ENCODE peak calls at places on chromosomes 16 and 17, in eight cellular contexts. L is fibroblast of villous mesenchyme, C is mammary epithelial cell, X is Peyer's patch, G is neural progenitor cell, I is IMR-90, V is SK-N-SH, D is fibroblast of lung. U is an unnamed sample.

GRCh38 chr16:12392585-12393089 is 411.1 kb downstream of the CPPED1 start:
- DNase-seq in C (no peak), V (no peak), I (no peak), X (no peak), G (no peak), L (peak), D (no peak), U (peak)

GRCh38 chr16:18983565-18984424 is at the start of gene TMC7:
- DNase-seq in X (no peak), V (peak), I (peak), D (peak), C (peak), G (peak), L (peak), U (peak)

GRCh38 chr16:2518823-2519710 is 1.1 kb upstream of the AMDHD2 start:
- DNase-seq in I (no peak), X (no peak), L (no peak), G (no peak), C (no peak), D (no peak), V (peak), U (no peak)

GRCh38 chr16:85234310-85235235 is 122.3 kb upstream of the CIBAR2 start:
- DNase-seq in C (no peak), I (peak), V (peak), D (peak), X (no peak), G (peak), L (peak), U (peak)

GRCh38 chr16:17359778-17360177 is 111.0 kb downstream of the XYLT1 start:
- DNase-seq in I (peak), L (no peak), C (peak), G (no peak), V (peak), D (no peak), X (no peak), U (peak)

GRCh38 chr16:1579214-1579613 is 32.7 kb downstream of the IFT140 start:
- DNase-seq in I (no peak), X (no peak), V (no peak), G (no peak), D (no peak), C (no peak), L (no peak), U (no peak)

GRCh38 chr16:27781981-27782880 is 232.3 kb downstream of the KATNIP start:
- DNase-seq in L (no peak), D (no peak), C (no peak), G (no peak), I (no peak), V (no peak), X (no peak), U (no peak)

GRCh38 chr17:8630227-8630801 is at the start of gene MYH10:
- DNase-seq in L (no peak), I (no peak), V (no peak), C (no peak), D (no peak), G (no peak), X (no peak), U (no peak)

GRCh38 chr16:14373406-14373805 is 256.7 kb downstream of the PARN start:
- DNase-seq in G (no peak), L (no peak), I (no peak), D (no peak), V (no peak), C (no peak), X (no peak), U (no peak)

GRCh38 chr17:17416400-17417360 is 60.1 kb upstream of the MED9 start:
- DNase-seq in L (peak), G (no peak), D (peak), V (no peak), I (peak), C (peak), X (no peak), U (peak)

GRCh38 chr17:37650419-37651003 is 7.3 kb upstream of the DDX52 start:
- DNase-seq in D (peak), V (peak), C (peak), X (no peak), L (peak), G (peak), I (peak), U (peak)

GRCh38 chr16:81719993-81720392 is 59.1 kb upstream of the PLCG2 start:
- DNase-seq in G (no peak), L (no peak), X (no peak), I (no peak), D (no peak), V (no peak), C (no peak), U (no peak)

GRCh38 chr17:66354981-66355380 is 52.6 kb downstream of the PRKCA start:
- DNase-seq in L (peak), C (no peak), X (no peak), G (no peak), D (peak), I (peak), V (no peak), U (peak)

GRCh38 chr16:89363621-89364393 is 126.6 kb downstream of the ANKRD11 start:
- DNase-seq in V (peak), X (peak), G (peak), L (peak), D (peak), I (peak), C (peak), U (peak)

GRCh38 chr17:40809721-40810421 is 10.1 kb upstream of the KRT28 start:
- DNase-seq in I (peak), V (no peak), C (no peak), D (no peak), G (no peak), L (no peak), X (no peak), U (no peak)

GRCh38 chr17:8007836-8008235 is 5.4 kb downstream of the GUCY2D start:
- DNase-seq in D (no peak), C (no peak), I (no peak), X (no peak), L (no peak), V (no peak), G (no peak), U (no peak)

GRCh38 chr17:74271902-74272563 is 2.0 kb upstream of the DNAI2 start:
- DNase-seq in D (no peak), G (peak), V (no peak), L (no peak), I (no peak), C (no peak), X (no peak), U (peak)

GRCh38 chr17:39872700-39873099 is 4.7 kb downstream of the ZPBP2 start:
- DNase-seq in L (peak), G (no peak), X (no peak), V (no peak), D (peak), C (peak), I (peak), U (peak)

GRCh38 chr16:56357765-56358322 is 67.5 kb downstream of the AMFR start:
- DNase-seq in V (peak), D (no peak), L (no peak), X (no peak), I (no peak), C (no peak), G (peak), U (no peak)

GRCh38 chr16:24685539-24686432 is 43.7 kb upstream of the TNRC6A start:
- DNase-seq in V (peak), C (peak), L (peak), I (peak), G (peak), D (peak), X (no peak), U (peak)

GRCh38 chr17:16407911-16408588 is 7.3 kb upstream of the TRPV2 start:
- DNase-seq in I (peak), D (peak), G (peak), X (peak), C (peak), L (peak), V (peak), U (peak)

GRCh38 chr16:2471016-2471652 is at the start of gene NTN3:
- DNase-seq in D (no peak), G (peak), C (no peak), L (no peak), V (peak), I (no peak), X (no peak), U (no peak)

GRCh38 chr16:69311533-69312388 is 611 bp downstream of the VPS4A start:
- DNase-seq in L (peak), G (peak), X (peak), C (peak), V (peak), I (no peak), D (peak), U (no peak)

GRCh38 chr16:4659363-4660353 is 33.7 kb upstream of the NUDT16L1 start:
- DNase-seq in C (no peak), L (no peak), G (no peak), V (no peak), I (no peak), X (no peak), D (no peak), U (peak)

GRCh38 chr16:73717266-73718057 is 579.2 kb upstream of the PSMD7 start:
- DNase-seq in C (no peak), V (no peak), X (no peak), D (no peak), G (no peak), L (peak), I (no peak), U (no peak)

GRCh38 chr17:10215286-10215685 is 16.9 kb upstream of the GAS7 start:
- DNase-seq in X (no peak), D (no peak), G (no peak), L (no peak), I (no peak), V (no peak), C (no peak), U (no peak)

GRCh38 chr16:81997738-81998137 is 13.5 kb downstream of the SDR42E1 start:
- DNase-seq in G (no peak), D (peak), I (peak), C (peak), X (no peak), V (no peak), L (peak), U (peak)

GRCh38 chr16:53899471-53899870 is 195.5 kb downstream of the FTO start:
- DNase-seq in X (no peak), C (no peak), G (no peak), V (no peak), L (peak), I (no peak), D (no peak), U (peak)

GRCh38 chr16:10988164-10988803 is 43.9 kb downstream of the CLEC16A start:
- DNase-seq in L (no peak), D (no peak), G (peak), I (no peak), V (no peak), X (peak), C (no peak), U (no peak)

GRCh38 chr16:54040480-54040879 is 246.1 kb downstream of the IRX3 start:
- DNase-seq in I (no peak), D (no peak), C (no peak), L (no peak), G (no peak), X (no peak), V (no peak), U (no peak)

GRCh38 chr17:75237100-75238014 is 24.0 kb downstream of the GGA3 start:
- DNase-seq in L (no peak), D (no peak), I (no peak), C (no peak), G (no peak), V (no peak), X (no peak), U (peak)

GRCh38 chr17:68052810-68053209 is 17.3 kb downstream of the KPNA2 start:
- DNase-seq in L (no peak), C (no peak), V (no peak), D (no peak), G (no peak), I (no peak), X (no peak), U (no peak)

GRCh38 chr17:29645516-29646051 is 22.9 kb upstream of the CORO6 start:
- DNase-seq in D (peak), I (peak), V (peak), C (peak), G (no peak), X (no peak), L (peak), U (peak)

GRCh38 chr16:26787924-26788323 is 278.8 kb upstream of the C16orf82 start:
- DNase-seq in D (no peak), L (no peak), V (peak), C (no peak), I (no peak), X (no peak), G (no peak), U (no peak)

DNA sequence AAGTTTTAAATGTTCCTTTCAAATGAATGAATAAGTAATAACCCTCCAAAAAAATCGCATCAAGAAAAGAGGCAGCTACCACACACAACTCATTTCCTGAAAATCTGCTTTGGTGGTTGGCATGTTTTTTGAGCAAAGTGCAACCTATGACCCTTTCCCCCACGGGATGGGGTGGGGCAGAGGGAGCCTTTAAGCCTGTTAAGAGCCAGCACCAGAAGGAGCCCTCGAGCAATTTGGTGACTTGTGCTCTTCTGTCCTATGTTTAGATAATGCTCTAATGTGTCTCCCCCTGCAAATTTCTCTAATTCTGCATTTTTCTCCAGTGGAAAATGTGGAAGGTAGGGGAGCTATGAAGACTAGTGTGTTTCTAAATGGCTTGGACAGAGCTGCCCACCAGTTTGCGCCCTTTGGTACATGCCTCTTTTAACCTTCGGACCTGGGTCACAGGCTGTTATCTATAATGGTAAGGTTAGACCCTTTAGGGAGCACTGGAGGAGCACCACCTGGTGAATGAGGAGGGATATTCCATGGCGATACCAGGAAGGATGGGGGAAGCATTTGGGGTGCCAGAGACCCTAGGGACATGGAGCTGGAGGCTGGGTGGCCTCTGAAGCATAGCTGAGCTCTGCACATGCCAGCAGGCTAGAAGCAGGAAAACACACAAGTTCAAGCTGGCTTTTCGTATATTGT is 1.6 kb downstream of the PYCARD start:
- DNase-seq in C (no peak), I (no peak), D (peak), V (no peak), G (no peak), L (peak), X (peak), U (peak)
- TF ChIP-seq CTCF in C (no peak), I (peak), D (no peak), V (peak), G (no peak), L (peak), X (peak), U (peak)

GRCh38 chr17:78375401-78376079 is 2.9 kb upstream of the PGS1 start:
- DNase-seq in X (no peak), I (peak), C (peak), G (no peak), D (peak), L (peak), V (no peak), U (peak)
- H3K4me3 ChIP-seq in X (no peak), I (no peak), C (no peak), G (no peak), D (no peak), L (no peak), V (no peak), U (no peak)

DNA sequence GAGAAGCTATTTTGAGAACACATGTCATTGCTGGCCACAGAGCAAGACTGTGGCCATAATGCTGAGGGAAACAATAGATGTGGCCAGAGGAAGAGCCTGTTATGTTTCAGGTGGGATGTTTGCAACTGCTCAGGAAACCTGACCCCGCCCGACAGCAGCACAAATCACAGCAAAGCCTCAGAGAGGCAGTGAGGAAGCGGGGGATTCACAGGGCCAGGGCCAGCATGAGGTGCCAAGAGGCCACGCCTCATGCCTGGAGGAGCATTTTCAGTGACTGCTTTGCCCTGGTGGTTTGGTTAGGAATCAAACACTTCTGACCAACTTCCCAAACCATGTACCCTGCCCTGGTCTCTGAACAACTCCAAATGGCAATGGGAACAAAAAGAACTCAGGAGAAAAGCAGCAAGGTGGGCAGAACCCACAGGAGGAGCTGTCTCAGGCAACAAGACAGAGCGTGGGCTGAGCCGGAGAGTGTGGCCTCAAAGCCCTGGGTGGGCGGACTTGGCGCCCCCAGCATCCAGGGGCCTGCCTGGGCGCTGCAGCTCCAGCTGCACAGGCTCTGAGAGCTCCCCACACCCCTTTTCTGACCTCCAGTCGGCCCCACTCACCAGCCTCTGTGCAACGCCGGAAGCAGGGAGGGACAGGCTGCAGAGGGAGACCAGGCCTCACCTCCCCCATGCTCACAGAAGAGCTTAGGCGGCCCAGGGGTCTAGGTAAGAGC is 20.6 kb downstream of the HIC1 start:
- DNase-seq in L (peak), C (peak), G (peak), V (peak), D (peak), I (peak), X (no peak), U (peak)
- TF ChIP-seq CTCF in L (peak), C (no peak), G (no peak), V (no peak), D (peak), I (no peak), X (no peak), U (peak)

GRCh38 chr16:55204923-55205322 is 119.1 kb upstream of the IRX6 start:
- DNase-seq in G (no peak), L (no peak), V (no peak), C (no peak), I (no peak), D (no peak), X (no peak), U (no peak)

GRCh38 chr16:55209626-55210025 is 114.4 kb upstream of the IRX6 start:
- DNase-seq in I (no peak), V (no peak), X (no peak), D (no peak), G (no peak), C (no peak), L (no peak), U (no peak)

GRCh38 chr16:55207679-55208294 is 116.2 kb upstream of the IRX6 start:
- DNase-seq in G (no peak), D (no peak), C (no peak), V (peak), I (no peak), L (no peak), X (no peak), U (no peak)

GRCh38 chr16:55203570-55203969 is 120.4 kb upstream of the IRX6 start:
- DNase-seq in I (no peak), D (no peak), X (no peak), V (no peak), G (no peak), L (no peak), C (no peak), U (no peak)

GRCh38 chr16:55204094-55204493 is 119.9 kb upstream of the IRX6 start:
- DNase-seq in G (no peak), C (no peak), D (no peak), X (no peak), I (no peak), V (no peak), L (no peak), U (no peak)
- H3K4me3 ChIP-seq in G (no peak), C (no peak), D (no peak), X (no peak), I (no peak), V (no peak), L (no peak), U (no peak)

GRCh38 chr17:59914274-59914854 is 21.4 kb downstream of the RPS6KB1 start:
- DNase-seq in I (peak), L (peak), X (no peak), G (peak), D (peak), V (peak), C (peak), U (peak)
- TF ChIP-seq CTCF in I (peak), L (peak), X (peak), G (peak), D (peak), V (peak), C (peak), U (peak)

GRCh38 chr17:56174421-56174820 is 21.1 kb downstream of the ANKFN1 start:
- DNase-seq in L (no peak), G (no peak), I (no peak), X (no peak), C (no peak), V (no peak), D (no peak), U (peak)
- H3K4me3 ChIP-seq in L (no peak), G (no peak), I (no peak), X (no peak), C (no peak), V (no peak), D (no peak), U (no peak)

GRCh38 chr17:36152639-36153120 is 23.8 kb downstream of the TBC1D3B start:
- DNase-seq in G (no peak), L (peak), D (no peak), X (no peak), C (no peak), I (no peak), V (no peak), U (peak)
- TF ChIP-seq CTCF in G (peak), L (no peak), D (peak), X (no peak), C (no peak), I (no peak), V (no peak), U (peak)

GRCh38 chr16:48054881-48055601 is 100.8 kb downstream of the ABCC12 start:
- DNase-seq in V (peak), C (peak), D (peak), X (no peak), L (peak), G (peak), I (peak), U (peak)
- H3K4me3 ChIP-seq in V (no peak), C (no peak), D (no peak), X (no peak), L (no peak), G (peak), I (no peak), U (no peak)

DNA sequence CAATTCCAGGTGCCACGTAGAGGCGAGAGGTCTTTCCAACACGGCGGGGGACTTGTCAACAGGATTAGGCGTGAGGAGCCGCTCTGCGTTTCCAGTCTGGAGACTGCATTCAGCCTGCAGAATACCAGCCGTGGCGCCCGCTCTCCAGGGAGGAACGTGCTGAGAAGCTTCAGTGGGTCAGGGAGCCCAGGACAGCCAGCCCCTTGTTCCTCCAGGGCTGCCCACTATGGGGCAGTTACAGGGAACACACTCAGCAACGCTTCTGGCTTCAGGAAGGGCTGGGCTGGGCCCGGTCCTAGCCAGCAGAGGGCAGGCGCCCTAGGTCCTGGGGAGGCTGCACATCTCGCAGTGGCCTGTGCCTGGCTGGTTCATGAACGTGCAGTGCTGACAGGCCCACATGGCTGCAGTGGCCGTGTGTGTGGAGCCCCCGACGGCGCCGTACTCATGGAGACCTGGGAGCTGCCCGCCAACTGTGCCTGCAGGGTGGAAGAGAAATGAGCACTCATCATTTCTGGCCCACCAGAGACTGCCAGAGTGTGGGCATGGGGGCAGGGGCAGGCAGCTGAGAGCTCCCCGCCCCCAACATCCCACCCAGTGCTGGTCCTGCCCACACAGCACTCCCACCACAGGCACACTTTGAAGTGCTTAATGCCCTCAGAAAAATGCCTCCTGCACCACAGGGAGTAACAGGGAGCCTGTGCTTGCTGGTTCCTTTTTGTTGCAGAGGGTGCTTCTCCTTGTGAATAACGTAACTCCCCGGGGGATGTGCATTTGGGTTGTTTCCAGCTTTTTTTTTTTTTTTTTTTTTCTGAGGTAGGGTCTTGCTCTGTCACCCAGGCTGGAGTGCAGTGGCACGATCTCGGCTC is 7.0 kb upstream of the FAAP100 start:
- DNase-seq in V (no peak), G (peak), L (peak), C (no peak), I (no peak), D (no peak), X (no peak), U (no peak)
- TF ChIP-seq CTCF in V (peak), G (peak), L (peak), C (no peak), I (peak), D (peak), X (no peak), U (peak)

U was measured in fibroblast of mammary gland.